ENCODE peak calls at places on chromosomes 4 and X, in four cellular contexts. G is AG08396, I is Kasumi-1, N is Right ventricle myocardium superior. T is an unnamed sample.

GRCh38 chr4:48015678-48016077 is 803 bp downstream of the CNGA1 start:
- DNase-seq in N (no peak), G (no peak), I (no peak), T (no peak)

GRCh38 chr4:4783847-4784246 is 75.6 kb upstream of the MSX1 start:
- DNase-seq in I (no peak), G (no peak), N (no peak), T (no peak)

GRCh38 chrX:40920351-40920750 is 164.9 kb upstream of the USP9X start:
- DNase-seq in N (no peak), G (no peak), I (no peak), T (no peak)

GRCh38 chrX:28549839-28550238 is 37.4 kb upstream of the IL1RAPL1 start:
- DNase-seq in G (no peak), N (no peak), I (no peak), T (no peak)

GRCh38 chr4:182968917-182969650 is 51.9 kb upstream of the DCTD start:
- DNase-seq in I (no peak), G (no peak), N (no peak), T (no peak)

GRCh38 chrX:6660567-6661252 is 125.8 kb upstream of the VCX3A start:
- DNase-seq in N (no peak), I (no peak), G (no peak), T (no peak)

GRCh38 chrX:16444353-16444752 is 205.6 kb upstream of the S100G start:
- DNase-seq in G (no peak), N (no peak), I (no peak), T (no peak)

GRCh38 chr4:78565971-78566372 is 14.4 kb downstream of the ANXA3 start:
- DNase-seq in I (no peak), G (no peak), N (no peak), T (no peak)

GRCh38 chr4:172709376-172709775 is 459.2 kb upstream of the GALNT7 start:
- DNase-seq in G (no peak), I (no peak), N (no peak), T (no peak)

GRCh38 chrX:123704781-123705180 is 28.1 kb downstream of the THOC2 start:
- DNase-seq in N (no peak), G (no peak), I (no peak), T (no peak)

GRCh38 chrX:108584617-108585211 is 145.1 kb downstream of the COL4A5 start:
- DNase-seq in I (no peak), N (no peak), G (no peak), T (no peak)

GRCh38 chr4:80014531-80014930 is 58.5 kb downstream of the ANTXR2 start:
- DNase-seq in I (no peak), G (no peak), N (no peak), T (no peak)

GRCh38 chr4:15653864-15654391 is 1.2 kb downstream of the FBXL5 start:
- DNase-seq in G (peak), I (peak), N (no peak), T (no peak)

GRCh38 chr4:82043081-82043808 is 330.5 kb downstream of the HNRNPD start:
- DNase-seq in N (no peak), I (no peak), G (no peak), T (peak)

GRCh38 chr4:151853034-151853433 is 92.2 kb upstream of the GATB start:
- DNase-seq in I (peak), N (no peak), G (no peak), T (no peak)

GRCh38 chrX:153723351-153724251 is 586 bp downstream of the BCAP31 start:
- DNase-seq in G (peak), N (no peak), I (peak), T (no peak)

GRCh38 chr4:15654556-15655222 is 468 bp downstream of the FBXL5 start:
- DNase-seq in I (peak), N (peak), G (peak), T (peak)

GRCh38 chr4:37388672-37389368 is 144.3 kb downstream of the NWD2 start:
- DNase-seq in I (peak), G (no peak), N (no peak), T (no peak)

GRCh38 chr4:77899607-77900006 is 37.0 kb downstream of the MRPL1 start:
- DNase-seq in N (no peak), G (no peak), I (no peak), T (no peak)

GRCh38 chr4:84503495-84504437 is 4.7 kb upstream of the NKX6-1 start:
- DNase-seq in G (peak), I (peak), N (no peak), T (no peak)

GRCh38 chr4:152161676-152162330 is 374.1 kb downstream of the FBXW7 start:
- DNase-seq in N (no peak), I (no peak), G (no peak), T (no peak)

GRCh38 chr4:123974419-123975105 is 578.0 kb downstream of the SPRY1 start:
- DNase-seq in N (no peak), G (no peak), I (no peak), T (no peak)

GRCh38 chrX:124145749-124146148 is 184.2 kb downstream of the STAG2 start:
- DNase-seq in N (no peak), G (no peak), I (no peak), T (no peak)

GRCh38 chr4:113327513-113327912 is 278.1 kb downstream of the ANK2 start:
- DNase-seq in G (no peak), N (no peak), I (no peak), T (no peak)

GRCh38 chrX:20374866-20375530 is 108.3 kb upstream of the RPS6KA3 start:
- DNase-seq in N (no peak), G (no peak), I (peak), T (no peak)